ENCODE peak calls at places on chromosome 5, in nine cellular contexts. B, Z, E, C, V, J, D, M and O are unnamed samples.

GRCh38 chr5:19853616-19854240 is 134.3 kb downstream of the CDH18 start:
- DNase-seq in C (peak), D (no peak), E (no peak), M (no peak), J (no peak), V (no peak), B (no peak), Z (no peak), O (no peak)

GRCh38 chr5:149301744-149302380 is 30.2 kb downstream of the AFAP1L1 start:
- DNase-seq in B (no peak), C (peak), V (no peak), J (no peak), Z (no peak), M (no peak), E (no peak), D (no peak), O (no peak)

GRCh38 chr5:95863383-95863757 is 40.8 kb upstream of the GLRX start:
- DNase-seq in D (no peak), M (no peak), B (no peak), E (no peak), Z (no peak), J (no peak), C (peak), V (peak), O (peak)

GRCh38 chr5:32223972-32224608 is 50.0 kb upstream of the GOLPH3 start:
- DNase-seq in J (no peak), Z (no peak), V (no peak), E (no peak), C (peak), M (peak), B (no peak), D (no peak), O (no peak)

GRCh38 chr5:143134900-143135299 is 268.6 kb downstream of the NR3C1 start:
- DNase-seq in B (no peak), Z (no peak), C (no peak), D (no peak), E (no peak), V (no peak), J (no peak), M (no peak), O (no peak)

GRCh38 chr5:176965633-176966032 is 40.9 kb downstream of the UIMC1 start:
- DNase-seq in C (no peak), V (no peak), J (no peak), B (no peak), E (no peak), Z (no peak), M (no peak), D (no peak), O (no peak)

GRCh38 chr5:95941756-95942155 is 19.9 kb downstream of the ELL2 start:
- DNase-seq in D (no peak), E (no peak), B (no peak), J (no peak), M (no peak), Z (no peak), C (no peak), V (no peak), O (no peak)

GRCh38 chr5:158563774-158564390 is 535.8 kb downstream of the EBF1 start:
- DNase-seq in Z (no peak), J (no peak), D (no peak), C (no peak), M (no peak), B (no peak), E (no peak), V (no peak), O (no peak)

GRCh38 chr5:84249918-84250635 is 134.6 kb downstream of the EDIL3 start:
- DNase-seq in B (no peak), C (peak), D (no peak), V (no peak), Z (no peak), J (no peak), E (no peak), M (peak), O (no peak)

GRCh38 chr5:172909931-172910502 is 49.2 kb upstream of the RPL26L1 start:
- DNase-seq in Z (no peak), V (no peak), B (no peak), D (no peak), C (peak), J (no peak), M (no peak), E (no peak), O (no peak)

GRCh38 chr5:143642791-143643190 is 169.2 kb upstream of the HMHB1 start:
- DNase-seq in V (no peak), Z (no peak), E (no peak), J (no peak), D (no peak), C (peak), M (no peak), B (no peak), O (no peak)

GRCh38 chr5:35908814-35909213 is 29.6 kb downstream of the CAPSL start:
- DNase-seq in E (peak), V (no peak), C (no peak), M (no peak), J (no peak), D (no peak), B (no peak), Z (no peak), O (no peak)

GRCh38 chr5:18114161-18114802 is 480.0 kb downstream of the TAF11L14 start:
- DNase-seq in J (no peak), E (no peak), V (no peak), B (no peak), C (peak), D (no peak), Z (no peak), M (peak), O (no peak)

GRCh38 chr5:935510-936084 is 42.9 kb downstream of the TRIP13 start:
- DNase-seq in B (no peak), M (no peak), Z (no peak), D (no peak), C (no peak), V (no peak), E (no peak), J (no peak), O (no peak)

GRCh38 chr5:172642046-172642409 is 965 bp downstream of the NEURL1B start:
- DNase-seq in B (no peak), J (no peak), C (peak), M (no peak), V (no peak), E (no peak), D (no peak), Z (no peak), O (no peak)

GRCh38 chr5:43573058-43573457 is 16.2 kb upstream of the PAIP1 start:
- DNase-seq in C (peak), M (no peak), E (no peak), J (no peak), B (no peak), V (no peak), D (no peak), Z (no peak), O (no peak)

GRCh38 chr5:40383719-40384651 is 295.7 kb upstream of the PTGER4 start:
- DNase-seq in J (no peak), B (no peak), E (no peak), M (no peak), V (no peak), C (peak), D (no peak), Z (no peak), O (no peak)

GRCh38 chr5:88480766-88481499 is 212.3 kb upstream of the TMEM161B start:
- DNase-seq in D (no peak), C (peak), E (no peak), M (no peak), B (no peak), J (no peak), Z (no peak), V (no peak), O (no peak)

GRCh38 chr5:53366245-53366644 is 114.2 kb upstream of the FST start:
- DNase-seq in J (no peak), M (no peak), D (no peak), Z (no peak), B (no peak), C (peak), V (no peak), E (no peak), O (no peak)

GRCh38 chr5:174751154-174751990 is 27.0 kb downstream of the MSX2 start:
- DNase-seq in M (peak), J (no peak), V (no peak), E (peak), D (no peak), B (no peak), Z (no peak), C (peak), O (peak)

GRCh38 chr5:173327948-173328895 is at the start of gene STC2:
- DNase-seq in E (peak), D (peak), V (no peak), C (peak), J (no peak), B (no peak), M (peak), Z (peak), O (no peak)

GRCh38 chr5:31824886-31825774 is 186.2 kb downstream of the PDZD2 start:
- DNase-seq in Z (no peak), M (peak), B (peak), J (peak), V (no peak), C (peak), D (no peak), E (peak), O (peak)

GRCh38 chr5:45642370-45642769 is 53.8 kb downstream of the HCN1 start:
- DNase-seq in C (no peak), B (no peak), V (no peak), E (no peak), J (no peak), D (no peak), M (no peak), Z (no peak), O (no peak)

GRCh38 chr5:178280631-178281030 is 48.0 kb upstream of the PHYKPL start:
- DNase-seq in M (no peak), B (no peak), V (peak), D (peak), E (peak), C (no peak), J (no peak), Z (no peak), O (no peak)

GRCh38 chr5:77181173-77181572 is 29.3 kb upstream of the PDE8B start:
- DNase-seq in M (peak), V (no peak), B (no peak), Z (no peak), C (no peak), J (no peak), E (no peak), D (no peak), O (no peak)

GRCh38 chr5:76492819-76493189 is 89.7 kb downstream of the IQGAP2 start:
- DNase-seq in J (no peak), D (no peak), V (no peak), B (no peak), E (no peak), Z (no peak), M (no peak), C (no peak), O (no peak)

GRCh38 chr5:82335807-82336206 is 57.7 kb upstream of the RPS23 start:
- DNase-seq in M (no peak), C (peak), E (no peak), V (peak), J (no peak), Z (no peak), D (no peak), B (no peak), O (no peak)

GRCh38 chr5:64939772-64940510 is 171.2 kb downstream of the CWC27 start:
- DNase-seq in D (no peak), J (no peak), B (no peak), Z (peak), E (no peak), V (peak), M (peak), C (peak), O (no peak)

GRCh38 chr5:68953885-68954617 is 139.8 kb upstream of the SLC30A5 start:
- DNase-seq in Z (no peak), B (no peak), D (no peak), M (no peak), V (no peak), C (peak), E (no peak), J (no peak), O (no peak)

GRCh38 chr5:143354025-143354424 is 49.5 kb downstream of the NR3C1 start:
- DNase-seq in J (peak), M (no peak), B (no peak), E (no peak), V (no peak), D (no peak), Z (no peak), C (no peak), O (no peak)

GRCh38 chr5:79800979-79801827 is 111.6 kb downstream of the CMYA5 start:
- DNase-seq in M (peak), V (no peak), Z (no peak), J (no peak), E (no peak), C (peak), B (no peak), D (no peak), O (no peak)

GRCh38 chr5:87150630-87151029 is 117.1 kb upstream of the RASA1 start:
- DNase-seq in D (no peak), J (no peak), V (no peak), Z (no peak), B (no peak), E (no peak), C (peak), M (no peak), O (no peak)

GRCh38 chr5:144060598-144060997 is 109.9 kb downstream of the YIPF5 start:
- DNase-seq in B (no peak), Z (no peak), V (no peak), C (peak), J (no peak), E (no peak), M (no peak), D (no peak), O (no peak)

GRCh38 chr5:35198096-35198495 is 32.2 kb downstream of the PRLR start:
- DNase-seq in M (no peak), D (no peak), J (no peak), E (peak), Z (peak), B (no peak), V (peak), C (peak), O (no peak)

DNA sequence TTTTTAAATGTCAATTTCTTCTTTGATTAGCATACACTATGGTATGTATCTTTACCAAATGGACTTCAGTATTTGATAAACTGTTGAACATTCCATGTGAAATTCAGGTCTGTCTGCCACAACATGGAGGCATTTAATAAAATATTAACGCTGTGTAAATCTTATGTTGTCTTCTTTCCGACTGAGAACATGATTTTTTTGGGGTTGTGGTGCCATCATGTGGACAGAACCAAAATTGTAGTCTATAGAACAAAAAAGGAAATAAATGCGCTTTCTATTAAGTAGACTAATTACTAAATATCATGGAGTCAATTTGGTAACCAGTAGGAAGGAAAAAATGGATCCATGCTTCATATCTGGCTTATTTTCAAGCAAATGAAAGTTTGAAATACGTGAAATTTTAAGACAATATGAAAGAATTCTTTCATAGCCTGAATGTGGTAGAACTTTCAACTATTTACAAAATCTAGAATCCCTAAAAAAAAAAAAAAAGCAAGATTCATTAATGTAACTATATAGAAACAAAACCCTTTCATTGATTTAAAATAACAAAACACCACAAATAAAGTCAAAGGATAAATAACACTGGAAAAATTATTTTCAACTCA is 2.8 kb upstream of the PLK2 start:
- DNase-seq in D (no peak), C (peak), J (peak), Z (no peak), V (no peak), E (peak), B (peak), M (peak), O (no peak)
- H3K27ac ChIP-seq in D (peak), C (no peak), J (no peak), Z (peak), V (no peak), E (peak), B (no peak), M (no peak), O (no peak)

DNA sequence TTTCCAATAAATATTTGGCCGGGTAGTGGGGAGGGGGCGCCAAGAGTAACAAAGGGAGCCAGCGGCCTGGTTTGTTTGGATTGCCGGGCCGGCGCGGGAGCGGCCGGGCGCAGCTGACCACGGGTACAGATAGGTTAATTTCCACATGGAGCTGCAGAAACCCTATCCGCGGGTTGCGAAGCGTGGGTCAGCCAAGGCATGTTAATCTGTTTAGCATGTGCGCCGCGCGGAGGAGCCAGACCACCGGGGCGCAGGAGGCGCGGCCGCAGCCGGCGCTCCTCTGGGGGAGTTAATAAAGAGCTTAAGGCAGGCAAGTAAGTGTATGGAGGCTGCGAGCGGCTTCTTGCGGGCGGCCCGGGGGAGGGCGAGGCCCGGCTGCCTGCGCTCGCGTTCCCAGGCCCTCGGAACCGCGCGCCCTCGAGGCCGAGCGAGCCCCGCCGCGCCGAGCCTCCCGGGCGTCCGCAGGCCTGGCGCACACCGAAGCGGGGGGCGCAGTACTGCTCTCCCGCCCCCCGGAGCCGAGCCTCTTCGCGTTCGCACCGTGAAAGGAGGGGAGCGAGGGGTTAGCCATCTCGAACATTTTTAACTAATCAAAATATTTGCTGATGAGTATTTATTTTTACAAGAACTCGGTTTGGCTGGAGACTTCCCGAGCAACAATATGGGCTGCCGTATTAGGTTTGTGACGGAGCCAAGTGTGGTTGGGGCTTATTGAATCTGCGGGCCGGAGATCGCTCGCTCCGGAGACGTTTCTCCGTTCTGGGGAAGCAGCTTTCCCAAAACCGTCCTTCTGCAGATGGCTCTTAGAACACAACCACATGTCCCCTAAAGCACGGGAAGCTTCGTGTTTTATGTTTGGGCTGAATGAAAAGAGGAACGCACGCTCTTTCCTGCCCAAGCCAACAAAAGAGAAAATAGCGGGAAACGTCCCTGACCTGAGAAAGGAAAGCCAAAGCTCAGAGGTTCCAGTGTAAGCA is 28.9 kb downstream of the FOXD1 start:
- DNase-seq in V (peak), M (peak), D (no peak), Z (no peak), C (peak), E (peak), B (no peak), J (no peak), O (no peak)
- H3K27ac ChIP-seq in V (no peak), M (no peak), D (no peak), Z (no peak), C (peak), E (no peak), B (no peak), J (no peak), O (no peak)

GRCh38 chr5:67050635-67051034 is 146.0 kb downstream of the CD180 start:
- DNase-seq in B (no peak), C (no peak), M (no peak), J (no peak), D (no peak), E (no peak), Z (no peak), V (no peak), O (no peak)
- H3K27ac ChIP-seq in B (no peak), C (no peak), M (no peak), J (no peak), D (no peak), E (no peak), Z (peak), V (no peak), O (no peak)

DNA sequence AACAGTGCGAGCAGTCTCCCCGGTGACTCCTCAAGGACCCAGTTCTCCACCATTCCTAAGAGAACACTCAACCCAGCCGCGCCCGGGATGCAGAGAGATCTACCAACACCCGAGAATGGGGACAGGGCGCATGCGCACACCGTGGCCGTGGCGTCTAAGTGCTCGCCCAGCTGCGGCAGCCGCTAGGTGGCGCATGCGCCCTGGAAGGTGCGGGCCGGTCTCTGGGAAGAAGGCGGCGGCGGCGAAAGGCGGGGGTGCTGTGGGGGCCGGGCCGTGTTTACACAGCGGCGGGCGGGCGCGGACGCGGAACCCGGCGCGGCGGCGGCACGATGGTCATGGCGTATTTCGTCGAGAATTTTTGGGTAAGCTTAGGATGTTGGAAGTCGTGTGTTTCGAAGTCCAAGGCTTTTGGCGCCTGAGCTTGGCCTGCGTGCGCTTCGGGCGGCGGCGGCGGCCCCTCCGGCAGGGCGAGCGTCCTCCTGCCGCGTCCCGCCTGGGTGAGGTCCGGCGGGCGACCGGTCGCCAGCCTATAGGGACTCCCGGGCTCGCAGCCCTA is at the start of gene FCHO2:
- DNase-seq in J (peak), V (peak), Z (peak), D (peak), M (peak), C (peak), B (peak), E (peak), O (peak)
- H3K27ac ChIP-seq in J (no peak), V (peak), Z (peak), D (peak), M (peak), C (peak), B (no peak), E (peak), O (peak)

DNA sequence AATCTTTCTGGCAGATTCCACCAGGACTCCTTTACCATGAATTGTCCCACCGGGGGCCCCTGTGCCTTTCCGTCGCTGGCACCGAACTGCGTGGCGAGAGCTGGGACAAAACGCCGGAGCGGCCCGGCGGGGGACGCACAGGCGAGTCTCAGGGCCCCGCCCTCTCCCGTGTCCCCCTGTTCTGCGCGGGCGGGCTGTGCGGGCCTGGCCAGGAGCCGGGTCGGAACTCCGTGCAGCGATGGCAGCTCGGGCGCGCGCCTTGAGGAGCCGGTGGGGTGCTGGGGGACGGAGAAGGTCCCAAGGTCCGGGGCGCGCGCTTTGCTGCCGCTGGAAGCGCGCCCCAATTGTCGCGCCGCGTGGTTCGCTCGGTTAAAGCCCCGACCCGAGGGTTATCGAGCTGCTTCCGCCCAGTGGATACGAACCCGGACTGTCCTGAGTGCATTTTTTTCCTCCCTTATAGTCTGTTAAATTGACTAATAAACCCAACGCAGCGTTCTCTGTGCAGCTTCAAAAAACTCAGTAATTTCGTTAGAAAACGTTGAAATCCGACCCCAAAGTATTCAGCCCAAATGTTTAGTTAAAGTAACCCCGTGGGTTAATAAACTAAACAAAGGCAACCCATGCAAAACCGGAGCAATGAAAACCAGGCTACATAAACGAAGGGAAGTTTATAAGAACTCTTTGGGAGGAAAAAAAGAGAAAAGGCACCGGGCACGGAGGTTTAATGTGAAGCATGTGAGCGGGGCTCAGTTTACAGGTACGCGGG is 125.4 kb downstream of the TMEM174 start:
- DNase-seq in B (no peak), C (no peak), J (no peak), Z (no peak), E (no peak), M (peak), D (no peak), V (no peak), O (no peak)
- H3K27ac ChIP-seq in B (no peak), C (no peak), J (no peak), Z (no peak), E (no peak), M (no peak), D (no peak), V (no peak), O (no peak)

GRCh38 chr5:110056580-110057114 is 366.9 kb downstream of the MAN2A1 start:
- DNase-seq in E (no peak), J (no peak), V (no peak), M (peak), C (no peak), D (no peak), B (no peak), Z (no peak), O (no peak)
- H3K27ac ChIP-seq in E (no peak), J (no peak), V (no peak), M (peak), C (no peak), D (no peak), B (no peak), Z (no peak), O (no peak)